ENCODE peak calls at places on chromosomes 16 and 17, in four cellular contexts. One of them, this sample, is unnamed.

GRCh38 chr17:80751460-80752368 is 207.1 kb downstream of the RPTOR start:
- DNase-seq in lung: no peak
- DNase-seq in natural killer cell: no peak
- DNase-seq in OCI-LY7: no peak
- DNase-seq in this sample: no peak

GRCh38 chr17:12789976-12790805 is 893 bp downstream of the ARHGAP44 start:
- DNase-seq in lung: peak
- DNase-seq in natural killer cell: no peak
- DNase-seq in OCI-LY7: no peak
- DNase-seq in this sample: no peak

GRCh38 chr16:1145383-1146100 is 7.4 kb upstream of the CACNA1H start:
- DNase-seq in lung: no peak
- DNase-seq in natural killer cell: no peak
- DNase-seq in OCI-LY7: no peak
- DNase-seq in this sample: no peak

GRCh38 chr16:23225634-23226033 is 43.1 kb downstream of the SCNN1G start:
- DNase-seq in lung: no peak
- DNase-seq in natural killer cell: no peak
- DNase-seq in OCI-LY7: no peak
- DNase-seq in this sample: no peak

GRCh38 chr17:41555105-41555887 is 16.6 kb downstream of the KRT9 start:
- DNase-seq in lung: no peak
- DNase-seq in natural killer cell: no peak
- DNase-seq in OCI-LY7: no peak
- DNase-seq in this sample: no peak

GRCh38 chr17:10360578-10360977 is 12.2 kb downstream of the MYH13 start:
- DNase-seq in lung: no peak
- DNase-seq in natural killer cell: no peak
- DNase-seq in OCI-LY7: no peak
- DNase-seq in this sample: no peak

GRCh38 chr16:71933913-71934696 is 38.8 kb downstream of the IST1 start:
- DNase-seq in lung: no peak
- DNase-seq in natural killer cell: no peak
- DNase-seq in OCI-LY7: no peak
- DNase-seq in this sample: no peak

GRCh38 chr17:59756236-59756818 is 48.9 kb downstream of the VMP1 start:
- DNase-seq in lung: no peak
- DNase-seq in natural killer cell: no peak
- DNase-seq in OCI-LY7: no peak
- DNase-seq in this sample: no peak

GRCh38 chr17:43905985-43906852 is 1.1 kb downstream of the MPP2 start:
- DNase-seq in lung: peak
- DNase-seq in natural killer cell: peak
- DNase-seq in OCI-LY7: no peak
- DNase-seq in this sample: no peak

GRCh38 chr17:41278176-41278955 is 2.9 kb downstream of the KRTAP9-7 start:
- DNase-seq in lung: no peak
- DNase-seq in natural killer cell: no peak
- DNase-seq in OCI-LY7: no peak
- DNase-seq in this sample: no peak

GRCh38 chr17:13030459-13031305 is 12.9 kb upstream of the ELAC2 start:
- DNase-seq in lung: peak
- DNase-seq in natural killer cell: peak
- DNase-seq in OCI-LY7: peak
- DNase-seq in this sample: no peak

GRCh38 chr16:58031016-58031800 is 5.7 kb downstream of the MMP15 start:
- DNase-seq in lung: peak
- DNase-seq in natural killer cell: no peak
- DNase-seq in OCI-LY7: no peak
- DNase-seq in this sample: no peak

GRCh38 chr16:2148714-2149629 is 547 bp downstream of the RAB26 start:
- DNase-seq in lung: no peak
- DNase-seq in natural killer cell: no peak
- DNase-seq in OCI-LY7: peak
- DNase-seq in this sample: no peak

GRCh38 chr16:86974120-86974519 is 343.1 kb downstream of the C16orf95 start:
- DNase-seq in lung: no peak
- DNase-seq in natural killer cell: no peak
- DNase-seq in OCI-LY7: no peak
- DNase-seq in this sample: no peak

GRCh38 chr17:55348749-55349354 is 72.8 kb downstream of the MMD start:
- DNase-seq in lung: peak
- DNase-seq in natural killer cell: peak
- DNase-seq in OCI-LY7: peak
- DNase-seq in this sample: no peak

GRCh38 chr16:85376292-85377095 is 236.6 kb upstream of the GSE1 start:
- DNase-seq in lung: no peak
- DNase-seq in natural killer cell: no peak
- DNase-seq in OCI-LY7: no peak
- DNase-seq in this sample: no peak

GRCh38 chr16:466651-467050 is 41.2 kb downstream of the RAB11FIP3 start:
- DNase-seq in lung: no peak
- DNase-seq in natural killer cell: no peak
- DNase-seq in OCI-LY7: no peak
- DNase-seq in this sample: no peak

GRCh38 chr16:54062361-54063346 is 223.9 kb downstream of the IRX3 start:
- DNase-seq in lung: no peak
- DNase-seq in natural killer cell: no peak
- DNase-seq in OCI-LY7: no peak
- DNase-seq in this sample: no peak

GRCh38 chr17:31524926-31525800 is 133.7 kb downstream of the RAB11FIP4 start:
- DNase-seq in lung: peak
- DNase-seq in natural killer cell: peak
- DNase-seq in OCI-LY7: peak
- DNase-seq in this sample: peak

GRCh38 chr17:77924757-77925336 is 33.7 kb upstream of the TNRC6C start:
- DNase-seq in lung: no peak
- DNase-seq in natural killer cell: no peak
- DNase-seq in OCI-LY7: no peak
- DNase-seq in this sample: no peak

GRCh38 chr16:24939224-24939623 is 75.9 kb downstream of the ARHGAP17 start:
- DNase-seq in lung: no peak
- DNase-seq in natural killer cell: no peak
- DNase-seq in OCI-LY7: no peak
- DNase-seq in this sample: no peak
- TF ChIP-seq CTCF in lung: no peak
- TF ChIP-seq CTCF in natural killer cell: no peak
- TF ChIP-seq CTCF in OCI-LY7: no peak
- TF ChIP-seq CTCF in this sample: no peak

DNA sequence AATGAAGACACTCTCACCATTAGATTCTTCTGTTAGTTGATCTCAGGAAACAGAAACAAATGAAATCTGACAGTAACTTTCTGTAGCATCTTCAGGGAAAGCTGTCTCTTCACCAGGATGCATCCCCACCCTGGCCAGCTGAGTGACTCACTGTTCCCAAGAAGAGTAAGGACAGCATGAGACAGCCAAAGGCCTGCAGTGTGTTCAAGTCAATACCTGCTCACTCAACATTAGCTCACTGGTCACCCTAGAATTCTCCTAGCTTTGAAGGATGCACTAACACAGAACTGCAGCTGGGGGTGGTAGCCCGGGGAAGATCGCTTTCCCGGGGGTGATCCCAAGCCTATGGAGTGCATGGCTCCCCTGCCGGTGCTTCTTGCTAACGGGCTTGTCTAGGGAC is 28.2 kb upstream of the CLEC18B start:
- DNase-seq in lung: no peak
- DNase-seq in natural killer cell: no peak
- DNase-seq in OCI-LY7: no peak
- DNase-seq in this sample: no peak
- TF ChIP-seq CTCF in lung: no peak
- TF ChIP-seq CTCF in natural killer cell: no peak
- TF ChIP-seq CTCF in OCI-LY7: no peak
- TF ChIP-seq CTCF in this sample: no peak

GRCh38 chr17:9003355-9004131 is 17.8 kb upstream of the NTN1 start:
- DNase-seq in lung: no peak
- DNase-seq in natural killer cell: no peak
- DNase-seq in OCI-LY7: no peak
- DNase-seq in this sample: no peak

GRCh38 chr17:9006175-9006767 is 15.0 kb upstream of the NTN1 start:
- DNase-seq in lung: no peak
- DNase-seq in natural killer cell: no peak
- DNase-seq in OCI-LY7: no peak
- DNase-seq in this sample: no peak

GRCh38 chr17:9004961-9005285 is 16.4 kb upstream of the NTN1 start:
- DNase-seq in lung: no peak
- DNase-seq in natural killer cell: no peak
- DNase-seq in OCI-LY7: no peak
- DNase-seq in this sample: no peak

GRCh38 chr17:9002610-9003354 is 18.5 kb upstream of the NTN1 start:
- DNase-seq in lung: no peak
- DNase-seq in natural killer cell: peak
- DNase-seq in OCI-LY7: no peak
- DNase-seq in this sample: no peak

DNA sequence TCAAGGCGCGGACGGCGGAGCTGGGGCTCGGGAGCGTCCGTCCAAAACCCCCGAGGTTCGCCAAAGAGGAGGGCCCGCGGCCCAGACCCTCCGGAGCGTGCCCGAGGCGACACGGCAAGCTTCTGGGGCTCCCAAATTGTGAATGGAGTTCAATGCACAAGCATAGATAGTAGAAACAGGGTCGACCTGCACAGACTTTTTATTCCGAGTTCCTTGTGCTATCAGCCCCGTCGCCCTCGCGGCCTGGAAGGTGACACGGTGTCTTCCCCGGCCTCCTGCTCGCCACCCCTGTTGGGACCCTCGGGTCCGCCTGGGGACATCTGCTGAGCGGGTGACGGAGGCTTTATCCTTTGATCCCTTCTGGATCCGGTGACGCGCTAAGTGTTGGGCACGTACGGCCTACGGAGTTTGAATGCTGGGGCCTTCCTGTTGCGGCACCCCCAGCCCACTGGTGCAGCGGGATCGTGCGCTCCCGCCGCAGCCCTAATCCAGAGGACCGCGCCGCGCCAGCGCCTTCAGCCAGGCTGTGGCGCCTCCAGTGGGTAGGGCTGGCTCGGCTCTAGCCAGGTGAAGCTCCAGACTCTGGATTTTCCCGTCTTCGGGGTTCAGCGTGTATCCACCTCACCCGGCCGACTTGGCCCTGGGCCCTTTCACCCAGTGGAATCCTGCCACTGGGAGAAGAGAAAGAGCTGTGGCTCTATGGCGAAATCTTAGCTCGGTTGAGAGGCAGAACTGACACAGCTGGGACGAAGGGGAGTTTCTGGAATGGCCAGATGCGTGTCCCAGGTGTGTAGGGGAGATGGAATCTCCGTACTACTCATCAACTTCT is 17.0 kb upstream of the NTN1 start:
- DNase-seq in lung: no peak
- DNase-seq in natural killer cell: no peak
- DNase-seq in OCI-LY7: no peak
- DNase-seq in this sample: no peak
- TF ChIP-seq CTCF in lung: no peak
- TF ChIP-seq CTCF in natural killer cell: no peak
- TF ChIP-seq CTCF in OCI-LY7: no peak
- TF ChIP-seq CTCF in this sample: no peak

GRCh38 chr17:73092518-73093135 is at the start of gene SLC39A11:
- DNase-seq in lung: peak
- DNase-seq in natural killer cell: peak
- DNase-seq in OCI-LY7: peak
- DNase-seq in this sample: peak
- TF ChIP-seq CTCF in lung: no peak
- TF ChIP-seq CTCF in natural killer cell: no peak
- TF ChIP-seq CTCF in OCI-LY7: no peak
- TF ChIP-seq CTCF in this sample: no peak

This sample was measured in CD14-positive monocyte.